ENCODE peak calls at places on chromosomes 6 and 20, in nine cellular contexts. I is mucosa of descending colon; W is prostate gland; Q is RWPE1; S is GM12878; T is fibroblast of the aortic adventitia; P is thoracic aorta; L is CD8-positive, alpha-beta T cell; G is heart right ventricle. V is an unnamed sample.

GRCh38 chr6:37265031-37265430 is 7.1 kb upstream of the TMEM217 start:
- DNase-seq in P (no peak), W (no peak), L (no peak), T (no peak), I (no peak), S (no peak), Q (no peak), G (no peak), V (no peak)

GRCh38 chr6:159943101-159943632 is 25.7 kb upstream of the IGF2R start:
- DNase-seq in T (peak), S (no peak), Q (no peak), L (no peak), G (no peak), W (no peak), I (no peak), P (no peak), V (no peak)

GRCh38 chr20:5586720-5587119 is 163.5 kb upstream of the SHLD1 start:
- DNase-seq in S (no peak), L (no peak), T (no peak), W (no peak), Q (no peak), I (no peak), P (no peak), G (no peak), V (no peak)

GRCh38 chr6:82908661-82909060 is 157.0 kb downstream of the UBE3D start:
- DNase-seq in L (no peak), I (no peak), S (no peak), P (no peak), Q (peak), W (no peak), G (no peak), T (no peak), V (no peak)

GRCh38 chr6:150143521-150144293 is 863 bp downstream of the PPP1R14C start:
- DNase-seq in I (no peak), W (no peak), S (no peak), P (no peak), Q (no peak), T (no peak), G (peak), L (no peak), V (no peak)

GRCh38 chr6:122118945-122119506 is 280.4 kb upstream of the HSF2 start:
- DNase-seq in L (no peak), I (no peak), W (no peak), S (no peak), T (no peak), P (no peak), Q (no peak), G (no peak), V (no peak)

GRCh38 chr6:25925808-25926325 is 4.6 kb downstream of the SLC17A2 start:
- DNase-seq in T (peak), G (no peak), I (no peak), L (no peak), Q (no peak), W (no peak), S (no peak), P (no peak), V (no peak)

GRCh38 chr6:87575423-87575822 is 14.4 kb downstream of the RARS2 start:
- DNase-seq in T (no peak), L (no peak), P (no peak), Q (no peak), W (no peak), I (no peak), G (no peak), S (no peak), V (no peak)

GRCh38 chr6:57134954-57135353 is 37.2 kb upstream of the BAG2 start:
- DNase-seq in I (no peak), L (no peak), W (no peak), P (no peak), Q (no peak), G (no peak), T (no peak), S (no peak), V (no peak)

GRCh38 chr6:30743099-30744053 is 889 bp upstream of the FLOT1 start:
- DNase-seq in T (peak), S (no peak), W (no peak), G (peak), Q (no peak), L (peak), I (peak), P (no peak), V (no peak)

GRCh38 chr6:104579464-104579863 is 280.3 kb downstream of the HACE1 start:
- DNase-seq in G (no peak), T (no peak), W (no peak), P (no peak), S (no peak), Q (no peak), L (no peak), I (no peak), V (no peak)

GRCh38 chr6:129281173-129281796 is 398.3 kb downstream of the LAMA2 start:
- DNase-seq in P (no peak), S (no peak), G (no peak), I (no peak), Q (no peak), T (no peak), L (no peak), W (no peak), V (no peak)

GRCh38 chr6:167793421-167793820 is 33.3 kb upstream of the AFDN start:
- DNase-seq in S (no peak), P (no peak), Q (no peak), L (no peak), T (no peak), I (no peak), W (no peak), G (no peak), V (no peak)

GRCh38 chr6:30548375-30548774 is 7.9 kb downstream of the GNL1 start:
- DNase-seq in L (no peak), W (no peak), P (no peak), Q (no peak), T (peak), S (no peak), G (no peak), I (no peak), V (no peak)

GRCh38 chr20:19757973-19758887 is at the start of gene RIN2:
- DNase-seq in G (peak), S (no peak), L (no peak), Q (peak), I (peak), W (peak), T (peak), P (peak), V (no peak)

GRCh38 chr6:169157474-169158181 is 96.0 kb downstream of the THBS2 start:
- DNase-seq in I (no peak), P (no peak), Q (no peak), T (no peak), S (no peak), W (no peak), L (no peak), G (no peak), V (no peak)

GRCh38 chr6:149182262-149182661 is 135.2 kb upstream of the TAB2 start:
- DNase-seq in Q (no peak), W (no peak), L (no peak), P (no peak), S (no peak), T (peak), G (no peak), I (no peak), V (no peak)

GRCh38 chr6:163808231-163808630 is 393.7 kb downstream of the QKI start:
- DNase-seq in L (no peak), W (no peak), T (no peak), P (no peak), Q (no peak), S (no peak), I (no peak), G (no peak), V (no peak)

GRCh38 chr6:11213305-11214106 is 19.0 kb downstream of the NEDD9 start:
- DNase-seq in T (peak), Q (no peak), I (no peak), W (no peak), S (no peak), G (no peak), L (no peak), P (no peak), V (no peak)

GRCh38 chr20:50286609-50287008 is 96.0 kb downstream of the CEBPB start:
- DNase-seq in S (no peak), L (no peak), P (no peak), G (no peak), T (peak), Q (peak), I (peak), W (no peak), V (no peak)

GRCh38 chr6:35014786-35015185 is 125.7 kb downstream of the ANKS1A start:
- DNase-seq in W (no peak), T (peak), I (no peak), G (no peak), S (no peak), L (no peak), Q (peak), P (no peak), V (no peak)

GRCh38 chr6:74979065-74979766 is 226.6 kb downstream of the COL12A1 start:
- DNase-seq in I (no peak), L (no peak), S (no peak), T (no peak), G (no peak), W (no peak), Q (peak), P (no peak), V (no peak)

GRCh38 chr6:4415549-4415948 is 280.2 kb upstream of the ECI2 start:
- DNase-seq in G (no peak), L (no peak), P (no peak), Q (no peak), T (no peak), I (no peak), W (no peak), S (no peak), V (no peak)

GRCh38 chr6:33840064-33840926 is 36.5 kb upstream of the MLN start:
- DNase-seq in L (no peak), T (peak), W (no peak), Q (peak), I (no peak), P (no peak), S (peak), G (no peak), V (no peak)

GRCh38 chr6:118992186-118992795 is 57.3 kb upstream of the MCM9 start:
- DNase-seq in I (no peak), Q (no peak), W (no peak), P (no peak), S (no peak), T (no peak), L (no peak), G (no peak), V (peak)

GRCh38 chr6:26394289-26394688 is 7.8 kb upstream of the BTN3A1 start:
- DNase-seq in T (peak), G (no peak), P (no peak), S (no peak), L (no peak), W (no peak), Q (peak), I (no peak), V (no peak)

GRCh38 chr6:79384845-79385244 is 150.4 kb upstream of the HMGN3 start:
- DNase-seq in I (no peak), W (no peak), S (no peak), T (no peak), Q (no peak), L (no peak), G (no peak), P (no peak), V (no peak)

GRCh38 chr6:165042912-165043311 is 266.5 kb downstream of the C6orf118 start:
- DNase-seq in Q (no peak), L (no peak), I (no peak), T (no peak), S (no peak), G (no peak), W (no peak), P (no peak), V (no peak)

GRCh38 chr6:162239330-162239729 is 488.2 kb downstream of the PRKN start:
- DNase-seq in Q (no peak), T (no peak), G (no peak), W (no peak), L (no peak), I (no peak), P (no peak), S (no peak), V (no peak)

GRCh38 chr20:59138114-59138602 is 25.5 kb upstream of the ZNF831 start:
- DNase-seq in P (no peak), S (no peak), G (no peak), W (no peak), Q (no peak), L (no peak), T (no peak), I (no peak), V (no peak)

GRCh38 chr6:44237813-44238433 is 9.0 kb upstream of the HSP90AB1 start:
- DNase-seq in W (peak), T (peak), L (peak), S (no peak), G (peak), P (peak), I (peak), Q (no peak), V (no peak)

GRCh38 chr20:38242848-38243449 is 17.6 kb downstream of the KIAA1755 start:
- DNase-seq in I (no peak), G (no peak), L (no peak), P (no peak), Q (no peak), W (no peak), T (no peak), S (no peak), V (no peak)

GRCh38 chr6:144106206-144106605 is 10.8 kb upstream of the SF3B5 start:
- DNase-seq in T (no peak), Q (no peak), L (no peak), P (no peak), S (no peak), G (no peak), W (no peak), I (no peak), V (no peak)

DNA sequence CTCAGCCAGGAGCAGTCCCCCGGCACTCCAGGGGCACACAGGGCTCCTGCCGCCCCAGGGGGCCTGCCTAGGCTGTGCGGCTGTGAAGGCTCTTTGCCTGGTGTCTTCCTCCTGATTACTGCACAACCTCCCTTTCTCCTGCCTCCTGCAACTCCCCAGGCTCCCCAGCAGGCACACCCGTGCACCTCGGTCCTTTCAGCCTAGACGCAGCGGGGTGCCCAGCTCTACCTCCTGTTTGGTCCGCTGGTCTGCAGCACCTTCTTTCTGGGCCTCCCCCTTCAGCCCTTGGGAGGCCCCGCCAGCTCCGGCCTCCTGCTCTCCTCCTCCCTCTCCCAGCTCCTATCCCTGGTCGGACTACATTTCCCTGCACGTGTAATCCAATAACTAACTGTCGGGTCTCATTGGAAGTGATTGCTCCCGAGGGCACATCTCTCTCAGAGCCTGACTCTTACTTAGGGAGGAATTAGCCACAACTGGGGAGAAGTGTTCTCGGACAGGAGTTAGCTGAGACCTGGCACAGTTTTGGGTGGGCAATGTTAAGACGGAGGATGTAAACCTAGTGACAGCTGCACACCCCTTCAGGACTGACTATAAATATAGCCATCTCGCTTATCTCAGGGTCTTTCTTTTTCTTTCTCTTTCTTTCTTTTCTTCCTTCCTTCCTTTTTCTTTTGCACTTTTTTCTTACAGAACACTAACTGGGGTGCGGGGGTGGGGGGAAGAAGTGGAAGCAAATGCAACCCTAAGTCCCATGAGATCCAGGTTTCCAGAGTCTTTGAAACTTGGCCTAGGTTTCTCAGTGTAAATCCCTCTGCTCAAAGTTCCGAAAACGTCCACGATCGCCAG is 1.1 kb upstream of the FOXF2 start:
- DNase-seq in I (no peak), T (no peak), G (no peak), W (no peak), S (no peak), L (no peak), Q (no peak), P (no peak), V (no peak)
- TF ChIP-seq CTCF in I (no peak), T (no peak), G (no peak), W (no peak), S (no peak), L (no peak), Q (no peak), P (no peak), V (no peak)

DNA sequence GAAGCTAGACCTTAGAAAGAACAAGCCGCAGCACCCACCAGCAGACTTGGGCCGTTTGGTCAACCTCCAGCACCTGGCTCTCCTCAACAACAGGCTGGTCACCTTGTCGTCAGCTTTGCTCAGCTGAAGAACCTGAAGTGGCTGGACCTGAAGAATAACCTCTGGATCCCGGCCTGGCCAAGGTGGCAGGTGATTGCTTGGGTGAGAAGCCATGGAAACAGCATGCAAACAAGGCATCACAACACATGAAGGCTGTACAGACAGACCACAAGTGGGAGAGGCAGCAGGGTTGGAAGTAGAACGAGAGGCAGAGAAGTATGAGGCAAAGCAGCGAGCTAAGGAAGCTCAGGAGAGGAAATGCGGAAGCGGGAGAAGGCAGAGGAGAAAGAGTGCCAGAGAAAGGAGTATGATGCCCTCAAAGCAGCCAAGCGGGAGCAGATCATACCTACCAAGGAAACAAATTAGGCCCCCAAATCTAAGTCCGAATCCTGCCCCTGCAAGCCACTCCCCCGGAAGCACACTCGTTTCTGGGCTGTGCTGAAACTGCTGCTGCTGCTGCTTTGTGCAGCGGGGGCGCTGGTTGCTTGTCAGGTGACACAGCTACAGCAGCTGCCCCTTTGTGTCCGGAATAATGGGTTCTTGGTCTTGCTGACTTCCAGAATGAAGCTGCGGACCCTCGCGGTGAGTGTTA is 121.6 kb upstream of the LGSN start:
- DNase-seq in L (no peak), S (no peak), Q (no peak), I (no peak), P (no peak), G (no peak), T (no peak), W (no peak), V (no peak)
- TF ChIP-seq CTCF in L (no peak), S (no peak), Q (peak), I (no peak), P (no peak), G (no peak), T (no peak), W (no peak), V (no peak)

GRCh38 chr20:31440012-31440659 is at the start of gene DEFB123:
- DNase-seq in P (no peak), I (no peak), W (no peak), S (no peak), G (no peak), T (no peak), Q (no peak), L (no peak), V (no peak)
- TF ChIP-seq CTCF in P (no peak), I (no peak), W (no peak), S (peak), G (no peak), T (peak), Q (peak), L (no peak), V (no peak)

GRCh38 chr6:93418448-93419303 is 683 bp downstream of the EPHA7 start:
- DNase-seq in W (peak), L (no peak), I (peak), Q (peak), T (no peak), G (peak), S (no peak), P (no peak), V (peak)
- TF ChIP-seq CTCF in W (no peak), L (no peak), I (no peak), Q (no peak), T (no peak), G (no peak), S (no peak), P (no peak), V (peak)

DNA sequence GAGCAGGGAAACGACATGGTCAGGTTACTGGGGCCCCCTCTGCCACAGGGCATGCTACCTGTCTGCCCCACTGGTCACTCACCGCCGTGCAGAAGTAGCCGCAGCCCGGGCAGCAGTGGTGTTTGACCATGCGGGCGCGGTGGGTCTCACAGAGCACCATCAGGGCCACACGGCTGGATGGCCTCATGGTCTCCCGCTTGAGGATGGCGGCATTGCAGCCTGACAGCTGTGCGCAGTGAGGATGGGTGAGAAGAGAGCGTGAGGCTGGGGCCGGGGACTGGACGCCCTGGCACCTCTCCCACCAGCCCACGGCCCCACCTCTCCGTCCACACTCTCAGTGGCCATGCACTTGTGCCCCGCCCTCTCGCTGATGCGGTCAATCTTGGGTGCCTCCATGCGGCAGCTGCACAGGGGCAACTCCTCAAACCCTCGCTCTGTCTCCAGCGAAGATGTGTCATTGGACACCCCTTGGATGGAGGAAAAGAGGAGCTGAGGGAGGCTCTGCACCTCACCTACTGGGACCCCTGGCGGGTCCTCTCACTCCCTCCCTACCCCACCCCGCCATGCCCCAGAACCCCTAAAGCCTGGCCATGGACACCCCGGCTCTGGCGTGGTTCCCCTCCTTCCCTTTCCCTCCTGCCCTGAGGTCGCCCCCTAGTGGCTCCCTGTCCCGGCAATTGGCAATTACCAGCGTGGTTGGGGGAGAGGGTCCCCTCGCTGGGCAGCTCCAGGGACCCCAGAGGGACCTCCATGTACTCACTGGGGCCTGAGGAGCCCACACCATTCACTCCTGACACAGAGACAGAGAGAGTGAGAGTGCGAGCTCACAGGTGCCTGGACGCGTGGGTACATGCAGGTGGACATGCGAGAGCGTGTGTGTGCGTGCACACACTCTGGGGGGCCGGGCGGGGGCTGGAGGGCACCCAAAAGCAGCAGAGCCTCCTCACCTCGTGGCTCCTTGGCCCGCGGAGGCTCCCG is 8.9 kb downstream of the EHMT2 start:
- DNase-seq in T (no peak), W (no peak), P (no peak), S (no peak), L (peak), I (no peak), Q (no peak), G (peak), V (peak)
- TF ChIP-seq CTCF in T (peak), W (peak), P (peak), S (peak), L (peak), I (peak), Q (peak), G (peak), V (peak)

V was measured in D721Med.